ENCODE peak calls at places on chromosome 21, in five cellular contexts. One of them, this sample, is unnamed.

GRCh38 chr21:20591294-20591693 is 406.9 kb upstream of the NCAM2 start:
- DNase-seq in caudate nucleus: no peak
- DNase-seq in left ventricle myocardium superior: no peak
- DNase-seq in Right ventricle myocardium superior: no peak
- DNase-seq in stimulated activated CD8-positive, alpha-beta memory T cell treated with anti-CD3 and anti-CD28 coated beads, Interleukin-4, amount 100 ng/mL, for 48 hours: no peak
- DNase-seq in this sample: no peak

GRCh38 chr21:42461881-42462877 is 33.8 kb downstream of the RSPH1 start:
- DNase-seq in caudate nucleus: no peak
- DNase-seq in left ventricle myocardium superior: no peak
- DNase-seq in Right ventricle myocardium superior: no peak
- DNase-seq in stimulated activated CD8-positive, alpha-beta memory T cell treated with anti-CD3 and anti-CD28 coated beads, Interleukin-4, amount 100 ng/mL, for 48 hours: peak
- DNase-seq in this sample: no peak

GRCh38 chr21:40208960-40209359 is 341.7 kb downstream of the PCP4 start:
- DNase-seq in caudate nucleus: no peak
- DNase-seq in left ventricle myocardium superior: no peak
- DNase-seq in Right ventricle myocardium superior: no peak
- DNase-seq in stimulated activated CD8-positive, alpha-beta memory T cell treated with anti-CD3 and anti-CD28 coated beads, Interleukin-4, amount 100 ng/mL, for 48 hours: no peak
- DNase-seq in this sample: no peak

GRCh38 chr21:38493549-38494253 is 4.6 kb downstream of the ERG start:
- DNase-seq in caudate nucleus: no peak
- DNase-seq in left ventricle myocardium superior: no peak
- DNase-seq in Right ventricle myocardium superior: no peak
- DNase-seq in stimulated activated CD8-positive, alpha-beta memory T cell treated with anti-CD3 and anti-CD28 coated beads, Interleukin-4, amount 100 ng/mL, for 48 hours: no peak
- DNase-seq in this sample: no peak

GRCh38 chr21:45954271-45954670 is 27.3 kb upstream of the COL6A1 start:
- DNase-seq in caudate nucleus: no peak
- DNase-seq in left ventricle myocardium superior: peak
- DNase-seq in Right ventricle myocardium superior: peak
- DNase-seq in stimulated activated CD8-positive, alpha-beta memory T cell treated with anti-CD3 and anti-CD28 coated beads, Interleukin-4, amount 100 ng/mL, for 48 hours: no peak
- DNase-seq in this sample: no peak

GRCh38 chr21:42260121-42260520 is 41.2 kb downstream of the ABCG1 start:
- DNase-seq in caudate nucleus: no peak
- DNase-seq in left ventricle myocardium superior: no peak
- DNase-seq in Right ventricle myocardium superior: no peak
- DNase-seq in stimulated activated CD8-positive, alpha-beta memory T cell treated with anti-CD3 and anti-CD28 coated beads, Interleukin-4, amount 100 ng/mL, for 48 hours: no peak
- DNase-seq in this sample: no peak

GRCh38 chr21:44432841-44433790 is 22.2 kb upstream of the LRRC3 start:
- DNase-seq in caudate nucleus: no peak
- DNase-seq in left ventricle myocardium superior: no peak
- DNase-seq in Right ventricle myocardium superior: peak
- DNase-seq in stimulated activated CD8-positive, alpha-beta memory T cell treated with anti-CD3 and anti-CD28 coated beads, Interleukin-4, amount 100 ng/mL, for 48 hours: no peak
- DNase-seq in this sample: no peak

GRCh38 chr21:37383784-37384311 is 17.3 kb downstream of the DYRK1A start:
- DNase-seq in caudate nucleus: no peak
- DNase-seq in left ventricle myocardium superior: no peak
- DNase-seq in Right ventricle myocardium superior: no peak
- DNase-seq in stimulated activated CD8-positive, alpha-beta memory T cell treated with anti-CD3 and anti-CD28 coated beads, Interleukin-4, amount 100 ng/mL, for 48 hours: no peak
- DNase-seq in this sample: no peak

GRCh38 chr21:18318156-18318555 is 73.5 kb downstream of the CHODL start:
- DNase-seq in caudate nucleus: no peak
- DNase-seq in left ventricle myocardium superior: no peak
- DNase-seq in Right ventricle myocardium superior: no peak
- DNase-seq in stimulated activated CD8-positive, alpha-beta memory T cell treated with anti-CD3 and anti-CD28 coated beads, Interleukin-4, amount 100 ng/mL, for 48 hours: no peak
- DNase-seq in this sample: no peak

GRCh38 chr21:38148046-38148445 is 108.7 kb upstream of the KCNJ15 start:
- DNase-seq in caudate nucleus: no peak
- DNase-seq in left ventricle myocardium superior: no peak
- DNase-seq in Right ventricle myocardium superior: no peak
- DNase-seq in stimulated activated CD8-positive, alpha-beta memory T cell treated with anti-CD3 and anti-CD28 coated beads, Interleukin-4, amount 100 ng/mL, for 48 hours: no peak
- DNase-seq in this sample: no peak

GRCh38 chr21:31872072-31872451 is 758 bp upstream of the HUNK start:
- DNase-seq in caudate nucleus: no peak
- DNase-seq in left ventricle myocardium superior: no peak
- DNase-seq in Right ventricle myocardium superior: no peak
- DNase-seq in stimulated activated CD8-positive, alpha-beta memory T cell treated with anti-CD3 and anti-CD28 coated beads, Interleukin-4, amount 100 ng/mL, for 48 hours: no peak
- DNase-seq in this sample: no peak

GRCh38 chr21:15152591-15152990 is 87.8 kb upstream of the NRIP1 start:
- DNase-seq in caudate nucleus: no peak
- DNase-seq in left ventricle myocardium superior: no peak
- DNase-seq in Right ventricle myocardium superior: no peak
- DNase-seq in stimulated activated CD8-positive, alpha-beta memory T cell treated with anti-CD3 and anti-CD28 coated beads, Interleukin-4, amount 100 ng/mL, for 48 hours: no peak
- DNase-seq in this sample: no peak

GRCh38 chr21:46221664-46222435 is 6.7 kb downstream of the LSS start:
- DNase-seq in caudate nucleus: no peak
- DNase-seq in left ventricle myocardium superior: peak
- DNase-seq in Right ventricle myocardium superior: peak
- DNase-seq in stimulated activated CD8-positive, alpha-beta memory T cell treated with anti-CD3 and anti-CD28 coated beads, Interleukin-4, amount 100 ng/mL, for 48 hours: no peak
- DNase-seq in this sample: no peak

GRCh38 chr21:42350899-42351543 is at the start of gene TFF2:
- DNase-seq in caudate nucleus: no peak
- DNase-seq in left ventricle myocardium superior: no peak
- DNase-seq in Right ventricle myocardium superior: no peak
- DNase-seq in stimulated activated CD8-positive, alpha-beta memory T cell treated with anti-CD3 and anti-CD28 coated beads, Interleukin-4, amount 100 ng/mL, for 48 hours: peak
- DNase-seq in this sample: no peak

GRCh38 chr21:45536301-45537081 is 5.7 kb downstream of the SLC19A1 start:
- DNase-seq in caudate nucleus: no peak
- DNase-seq in left ventricle myocardium superior: peak
- DNase-seq in Right ventricle myocardium superior: peak
- DNase-seq in stimulated activated CD8-positive, alpha-beta memory T cell treated with anti-CD3 and anti-CD28 coated beads, Interleukin-4, amount 100 ng/mL, for 48 hours: no peak
- DNase-seq in this sample: no peak

GRCh38 chr21:46401186-46401910 is 57.3 kb upstream of the DIP2A start:
- DNase-seq in caudate nucleus: no peak
- DNase-seq in left ventricle myocardium superior: peak
- DNase-seq in Right ventricle myocardium superior: peak
- DNase-seq in stimulated activated CD8-positive, alpha-beta memory T cell treated with anti-CD3 and anti-CD28 coated beads, Interleukin-4, amount 100 ng/mL, for 48 hours: no peak
- DNase-seq in this sample: no peak

This sample was measured in AML-193.